ENCODE peak calls at places on chromosomes 2 and 18, in five cellular contexts. Z, N, H, W and V are unnamed samples.
A peak's percentile ranks its signal among the peaks of the same experiment; 100 is the strongest.

GRCh38 chr2:234949762-234950434 is 1.9 kb upstream of the SH3BP4 start:
- DNase-seq in Z (peak; percentile 100), N (no peak), H (peak; percentile 98), W (no peak), V (peak; percentile 99)

GRCh38 chr2:34474646-34475045 is 875.5 kb upstream of the FAM98A start:
- DNase-seq in Z (no peak), N (no peak), H (no peak), W (no peak), V (no peak)

GRCh38 chr18:14093526-14093925 is 38.7 kb downstream of the ZNF519 start:
- DNase-seq in Z (no peak), N (no peak), H (no peak), W (no peak), V (no peak)

GRCh38 chr18:63158676-63159291 is 160.8 kb downstream of the BCL2 start:
- DNase-seq in Z (no peak), N (no peak), H (no peak), W (no peak), V (no peak)

GRCh38 chr2:47054036-47054555 is 101.0 kb downstream of the STPG4 start:
- DNase-seq in Z (no peak), N (no peak), H (no peak), W (no peak), V (no peak)

GRCh38 chr18:28855524-28855923 is 678.6 kb upstream of the CDH2 start:
- DNase-seq in Z (peak; percentile 11), N (no peak), H (peak; percentile 11), W (no peak), V (no peak)

GRCh38 chr2:88590998-88591613 is 36.2 kb downstream of the EIF2AK3 start:
- DNase-seq in Z (peak; percentile 80), N (no peak), H (no peak), W (no peak), V (no peak)

GRCh38 chr2:98911126-98911375 is 25.0 kb downstream of the CRACDL start:
- DNase-seq in Z (no peak), N (no peak), H (no peak), W (no peak), V (no peak)

GRCh38 chr2:75238670-75239330 is 39.5 kb upstream of the TACR1 start:
- DNase-seq in Z (peak; percentile 85), N (no peak), H (peak; percentile 63), W (no peak), V (peak; percentile 43)

GRCh38 chr2:37782721-37783438 is 111.4 kb upstream of the CDC42EP3 start:
- DNase-seq in Z (peak; percentile 52), N (no peak), H (no peak), W (no peak), V (no peak)

GRCh38 chr2:12081481-12082210 is 335.2 kb downstream of the LPIN1 start:
- DNase-seq in Z (no peak), N (no peak), H (no peak), W (no peak), V (no peak)

GRCh38 chr2:133456156-133456555 is 112.1 kb downstream of the NCKAP5 start:
- DNase-seq in Z (no peak), N (no peak), H (no peak), W (no peak), V (no peak)

GRCh38 chr2:42059261-42059898 is 11.6 kb downstream of the PKDCC start:
- DNase-seq in Z (no peak), N (no peak), H (no peak), W (no peak), V (no peak)

GRCh38 chr2:178629463-178629862 is 149.2 kb downstream of the PLEKHA3 start:
- DNase-seq in Z (no peak), N (no peak), H (no peak), W (no peak), V (no peak)

GRCh38 chr2:162118166-162119031 is 33.6 kb downstream of the GCG start:
- DNase-seq in Z (peak; percentile 35), N (no peak), H (peak; percentile 47), W (no peak), V (no peak)

GRCh38 chr2:9950521-9951271 is 797 bp upstream of the GRHL1 start:
- DNase-seq in Z (no peak), N (peak; percentile 73), H (no peak), W (no peak), V (no peak)

GRCh38 chr2:231002641-231003040 is 6.7 kb downstream of the SPATA3 start:
- DNase-seq in Z (no peak), N (no peak), H (no peak), W (no peak), V (no peak)

GRCh38 chr2:57902578-57902977 is 144.0 kb upstream of the VRK2 start:
- DNase-seq in Z (no peak), N (no peak), H (no peak), W (no peak), V (no peak)

GRCh38 chr2:212912445-212913103 is 238.8 kb downstream of the IKZF2 start:
- DNase-seq in Z (peak; percentile 82), N (no peak), H (peak; percentile 45), W (no peak), V (no peak)

GRCh38 chr2:134668821-134669220 is 50.0 kb downstream of the TMEM163 start:
- DNase-seq in Z (no peak), N (peak; percentile 69), H (no peak), W (no peak), V (no peak)

GRCh38 chr2:101063753-101064502 is 61.8 kb downstream of the RPL31 start:
- DNase-seq in Z (peak; percentile 29), N (no peak), H (peak; percentile 53), W (no peak), V (no peak)

GRCh38 chr2:44016282-44016681 is 20.5 kb upstream of the LRPPRC start:
- DNase-seq in Z (peak; percentile 52), N (no peak), H (no peak), W (no peak), V (peak; percentile 5)

GRCh38 chr2:168198476-168199192 is 48.8 kb downstream of the STK39 start:
- DNase-seq in Z (peak; percentile 64), N (no peak), H (no peak), W (no peak), V (no peak)